ENCODE peak calls at places on chromosomes 6 and 20, in nine cellular contexts. F, D, V, G, K, I, W, R and S are unnamed samples.

GRCh38 chr20:3863317-3863716 is 16.7 kb downstream of the MAVS start:
- DNase-seq in D (no peak), G (no peak), F (no peak), V (no peak), W (no peak), R (no peak), K (no peak), I (no peak), S (no peak)

GRCh38 chr6:127516676-127517273 is 2.4 kb downstream of the MTCL3 start:
- DNase-seq in K (peak; percentile 54), G (peak; percentile 27), F (no peak), I (peak; percentile 57), D (no peak), W (peak; percentile 55), V (peak; percentile 14), R (no peak), S (no peak)

GRCh38 chr6:132683543-132683942 is 24.6 kb upstream of the TAAR1 start:
- DNase-seq in K (no peak), W (no peak), R (no peak), D (no peak), V (no peak), I (peak; percentile 74), G (no peak), F (no peak), S (no peak)

GRCh38 chr6:32838114-32838958 is at the start of gene TAP2:
- DNase-seq in K (peak; percentile 82), R (peak; percentile 98), D (peak; percentile 100), W (peak; percentile 88), F (peak; percentile 99), G (peak; percentile 96), I (peak; percentile 89), V (peak; percentile 95), S (peak; percentile 97)

GRCh38 chr20:62320581-62321354 is 18.0 kb downstream of the ADRM1 start:
- DNase-seq in W (peak; percentile 71), F (no peak), I (no peak), V (no peak), R (no peak), K (no peak), G (no peak), D (no peak), S (no peak)

GRCh38 chr6:84422380-84422968 is 195.0 kb upstream of the CEP162 start:
- DNase-seq in D (no peak), V (peak; percentile 14), G (no peak), I (peak; percentile 41), F (no peak), K (no peak), R (peak; percentile 81), W (peak; percentile 64), S (peak; percentile 19)

GRCh38 chr20:61299613-61300012 is 47.6 kb downstream of the CDH4 start:
- DNase-seq in V (no peak), G (no peak), K (no peak), I (no peak), D (no peak), F (no peak), R (no peak), W (no peak), S (no peak)

GRCh38 chr20:36604952-36605308 is 649 bp upstream of the RAB5IF start:
- DNase-seq in R (peak; percentile 68), V (peak; percentile 22), D (no peak), G (peak; percentile 51), K (no peak), W (no peak), F (peak; percentile 89), I (no peak), S (peak; percentile 37)

GRCh38 chr20:53040678-53041674 is 68.8 kb downstream of the TSHZ2 start:
- DNase-seq in F (peak; percentile 88), D (no peak), W (no peak), K (no peak), R (peak; percentile 69), G (no peak), I (no peak), V (peak; percentile 54), S (peak; percentile 61)

GRCh38 chr6:137900815-137901214 is 33.8 kb downstream of the TNFAIP3 start:
- DNase-seq in F (no peak), R (no peak), D (no peak), V (no peak), W (no peak), G (no peak), I (no peak), K (no peak), S (no peak)

GRCh38 chr6:119915971-119916370 is 566.4 kb upstream of the MAN1A1 start:
- DNase-seq in G (no peak), F (no peak), W (no peak), R (no peak), K (no peak), I (no peak), D (no peak), V (no peak), S (no peak)

GRCh38 chr6:15426395-15426794 is 180.5 kb downstream of the JARID2 start:
- DNase-seq in K (no peak), I (no peak), W (no peak), D (no peak), V (no peak), F (no peak), G (no peak), R (no peak), S (no peak)

GRCh38 chr6:105771313-105771970 is 314.7 kb upstream of the PRDM1 start:
- DNase-seq in R (no peak), W (no peak), I (peak; percentile 65), K (no peak), V (no peak), G (no peak), F (no peak), D (no peak), S (no peak)

GRCh38 chr20:9981834-9982233 is 53.0 kb upstream of the ANKEF1 start:
- DNase-seq in K (no peak), W (no peak), F (no peak), G (no peak), D (no peak), R (no peak), V (no peak), I (no peak), S (no peak)

DNA sequence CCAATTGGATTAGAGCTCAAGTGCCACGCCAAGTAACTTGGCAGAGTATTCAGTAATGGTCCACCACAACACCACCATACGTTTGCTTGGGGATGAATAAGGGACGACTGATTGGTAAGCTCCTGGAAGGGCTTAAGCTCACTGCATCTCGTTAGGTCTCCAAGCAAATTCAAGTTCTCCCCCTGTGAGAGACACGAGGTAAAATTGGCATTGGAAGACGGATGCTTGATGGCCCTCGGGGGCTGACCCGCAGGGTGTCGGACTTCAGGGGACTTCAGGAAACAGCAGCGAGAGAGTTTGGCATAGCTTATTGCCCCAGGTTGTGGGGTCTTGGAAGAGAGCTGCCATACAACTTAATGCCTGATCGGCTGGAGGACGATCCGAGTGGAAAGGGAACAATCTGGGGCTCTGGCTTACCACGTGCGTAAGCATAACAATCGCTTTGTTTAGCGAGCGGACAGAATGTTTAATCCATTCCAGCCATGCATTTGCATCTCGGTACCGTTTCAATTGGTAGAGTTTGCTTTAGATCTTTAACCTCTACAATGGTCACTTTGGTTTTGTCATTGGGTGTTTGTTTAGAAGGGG is 4.8 kb upstream of the ZNFX1 start:
- DNase-seq in I (no peak), V (no peak), G (no peak), D (no peak), F (no peak), R (no peak), K (no peak), W (no peak), S (no peak)
- H3K4me3 ChIP-seq in I (no peak overlapping the region), V (no peak overlapping the region), G (no peak overlapping the region), D (peak overlapping the region; percentile 28), F (no peak overlapping the region), R (no peak overlapping the region), K (no peak overlapping the region), W (peak overlapping the region; percentile 92), S (no peak overlapping the region)

DNA sequence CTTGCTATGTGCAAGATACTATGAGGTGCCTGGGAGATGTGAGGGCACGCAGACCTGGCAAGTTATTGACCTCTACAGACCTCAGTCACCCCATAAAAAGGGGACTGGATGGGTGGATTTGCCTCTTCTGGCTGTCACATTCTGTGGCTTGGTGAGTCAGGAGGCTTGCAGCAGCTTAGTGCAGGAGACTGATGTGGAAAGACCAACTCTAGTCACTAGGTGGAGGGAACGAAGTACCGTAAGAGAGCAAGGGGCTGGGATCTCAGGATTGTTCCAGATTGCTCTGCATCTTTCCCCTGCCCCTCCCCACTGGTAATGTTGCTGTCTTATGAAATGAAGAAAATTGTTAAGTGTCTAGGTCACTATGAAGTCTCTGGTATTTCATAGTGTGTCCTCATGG is 3.3 kb downstream of the MAPRE1 start:
- DNase-seq in W (peak; percentile 29), K (no peak), I (peak; percentile 82), V (no peak), D (no peak), F (peak; percentile 87), G (no peak), R (no peak), S (no peak)
- H3K4me3 ChIP-seq in W (no peak overlapping the region), K (no peak overlapping the region), I (no peak overlapping the region), V (no peak overlapping the region), D (no peak overlapping the region), F (no peak overlapping the region), G (no peak overlapping the region), R (no peak overlapping the region), S (no peak overlapping the region)

GRCh38 chr6:62039602-62040001 is 246.4 kb downstream of the KHDRBS2 start:
- DNase-seq in V (no peak), R (no peak), F (no peak), G (no peak), I (no peak), D (no peak), W (no peak), K (no peak), S (no peak)
- H3K4me3 ChIP-seq in V (no peak overlapping the region), R (no peak overlapping the region), F (no peak overlapping the region), G (no peak overlapping the region), I (no peak overlapping the region), D (no peak overlapping the region), W (no peak overlapping the region), K (no peak overlapping the region), S (no peak overlapping the region)

GRCh38 chr6:71887006-71887743 is 825 bp downstream of the RIMS1 start:
- DNase-seq in W (no peak), G (no peak), D (no peak), I (no peak), V (no peak), F (no peak), R (no peak), K (no peak), S (no peak)
- H3K4me3 ChIP-seq in W (peak overlapping the region; percentile 47), G (no peak overlapping the region), D (no peak overlapping the region), I (peak overlapping the region; percentile 50), V (no peak overlapping the region), F (no peak overlapping the region), R (peak overlapping the region; percentile 70), K (no peak overlapping the region), S (peak overlapping the region; percentile 21)